ENCODE peak calls at places on chromosomes 11 and 22, in five cellular contexts. R is B cell; E is activated CD4-positive, alpha-beta T cell treated with anti-CD3 and anti-CD28 coated beads, Interleukin-2, amount 10 ng/mL, durations not matched to agents 24 days and 14 days; H is NCI-H345; M is activated CD8-positive, alpha-beta T cell treated with anti-CD3 and anti-CD28 coated beads for 36 hours. F is an unnamed sample.

GRCh38 chr11:108817971-108818370 is 153.1 kb downstream of the DDX10 start:
- DNase-seq in R (no peak), E (no peak), H (no peak), M (no peak), F (no peak)

GRCh38 chr22:17307566-17307965 is 61.7 kb upstream of the CECR2 start:
- DNase-seq in R (no peak), E (no peak), H (no peak), M (no peak), F (no peak)

GRCh38 chr11:64500176-64501013 is 90.6 kb upstream of the SLC22A12 start:
- DNase-seq in R (no peak), E (no peak), H (no peak), M (no peak), F (no peak)

GRCh38 chr22:19419464-19420178 is 11.9 kb downstream of the HIRA start:
- DNase-seq in R (no peak), E (peak), H (no peak), M (peak), F (peak)

GRCh38 chr11:64173616-64174355 is 7.9 kb upstream of the MACROD1 start:
- DNase-seq in R (no peak), E (no peak), H (no peak), M (no peak), F (no peak)

GRCh38 chr11:106216281-106216680 is 138.8 kb downstream of the AASDHPPT start:
- DNase-seq in R (no peak), E (no peak), H (no peak), M (no peak), F (no peak)

GRCh38 chr11:63907808-63908530 is 9.0 kb downstream of the RCOR2 start:
- DNase-seq in R (no peak), E (no peak), H (no peak), M (no peak), F (no peak)

GRCh38 chr11:74325649-74326645 is 14.5 kb upstream of the P4HA3 start:
- DNase-seq in R (no peak), E (no peak), H (peak), M (no peak), F (no peak)

GRCh38 chr11:58796333-58797049 is 48.0 kb downstream of the GLYATL2 start:
- DNase-seq in R (no peak), E (no peak), H (no peak), M (no peak), F (no peak)

GRCh38 chr22:37560682-37561208 is 465 bp downstream of the CDC42EP1 start:
- DNase-seq in R (peak), E (no peak), H (no peak), M (no peak), F (no peak)

GRCh38 chr22:36755316-36755715 is 20.6 kb downstream of the IFT27 start:
- DNase-seq in R (no peak), E (no peak), H (no peak), M (no peak), F (no peak)

GRCh38 chr22:32996702-32997101 is 61.5 kb downstream of the SYN3 start:
- DNase-seq in R (no peak), E (no peak), H (no peak), M (no peak), F (no peak)

GRCh38 chr11:83012168-83013067 is 59.3 kb downstream of the RAB30 start:
- DNase-seq in R (no peak), E (no peak), H (no peak), M (no peak), F (no peak)

GRCh38 chr11:96204721-96205459 is 138.1 kb downstream of the MAML2 start:
- DNase-seq in R (no peak), E (peak), H (peak), M (peak), F (no peak)

GRCh38 chr11:14237333-14237988 is 121.5 kb downstream of the RRAS2 start:
- DNase-seq in R (peak), E (no peak), H (no peak), M (no peak), F (peak)

GRCh38 chr11:130897262-130898182 is 18.8 kb downstream of the SNX19 start:
- DNase-seq in R (no peak), E (no peak), H (no peak), M (no peak), F (no peak)

GRCh38 chr11:75733346-75734107 is 15.9 kb downstream of the MOGAT2 start:
- DNase-seq in R (no peak), E (no peak), H (peak), M (no peak), F (peak)

GRCh38 chr22:41516462-41516861 is 27.8 kb downstream of the POLR3H start:
- DNase-seq in R (no peak), E (no peak), H (no peak), M (no peak), F (no peak)

GRCh38 chr22:37802310-37803194 is 5.2 kb upstream of the GCAT start:
- DNase-seq in R (peak), E (peak), H (peak), M (peak), F (no peak)

GRCh38 chr11:18836415-18836814 is 44.8 kb upstream of the PTPN5 start:
- DNase-seq in R (no peak), E (no peak), H (no peak), M (no peak), F (no peak)

GRCh38 chr11:75966546-75967287 is 151.7 kb downstream of the UVRAG start:
- DNase-seq in R (no peak), E (no peak), H (no peak), M (no peak), F (no peak)

F was measured in GM12865.